ENCODE peak calls at places on chromosome 9, in four cellular contexts. U is GM23248, S is substantia nigra, O is T-helper 1 cell. B is an unnamed sample.

GRCh38 chr9:99357575-99357974 is 135.5 kb downstream of the SEC61B start:
- DNase-seq in U (peak; percentile 79), S (no peak), O (no peak), B (no peak)

GRCh38 chr9:98610711-98611110 is 98.0 kb downstream of the GABBR2 start:
- DNase-seq in U (no peak), S (no peak), O (no peak), B (no peak)

GRCh38 chr9:128160603-128160987 is 530 bp downstream of the BBLN start:
- DNase-seq in U (peak; percentile 82), S (no peak), O (no peak), B (no peak)

GRCh38 chr9:109118802-109119438 is 827 bp downstream of the TMEM245 start:
- DNase-seq in U (peak; percentile 48), S (no peak), O (no peak), B (peak; percentile 28)

GRCh38 chr9:93010056-93010455 is 48.4 kb upstream of the SUSD3 start:
- DNase-seq in U (no peak), S (no peak), O (no peak), B (no peak)

GRCh38 chr9:18124760-18125159 is 349.2 kb upstream of the ADAMTSL1 start:
- DNase-seq in U (peak; percentile 22), S (no peak), O (no peak), B (peak; percentile 61)

GRCh38 chr9:137297966-137298365 is 4.1 kb downstream of the NRARP start:
- DNase-seq in U (no peak), S (no peak), O (no peak), B (no peak)

GRCh38 chr9:33180526-33181184 is 13.5 kb upstream of the B4GALT1 start:
- DNase-seq in U (peak; percentile 86), S (no peak), O (no peak), B (peak; percentile 56)